ENCODE peak calls at places on chromosomes 16 and 17, in eight cellular contexts. R is NCI-H1092 treated with DMSO at 0.1 percent for 48 hours; W is activated CD4-positive, CD25-positive, alpha-beta regulatory T cell; M is A172; Q is iris pigment epithelial cell; V is C1 segment of cervical spinal cord; K is COLO829; D is T-helper 2 cell. X is an unnamed sample.
A peak's percentile ranks its signal among the peaks of the same experiment; 100 is the strongest.

GRCh38 chr16:82684246-82684645 is 57.5 kb downstream of the CDH13 start:
- DNase-seq in M (no peak), R (no peak), W (no peak), D (no peak), K (no peak), Q (no peak), V (no peak), X (no peak)

GRCh38 chr17:63945851-63946439 is 13.8 kb upstream of the CD79B start:
- DNase-seq in V (no peak), W (no peak), R (no peak), M (no peak), K (no peak), D (no peak), Q (no peak), X (no peak)

GRCh38 chr17:83104577-83105505 is 25.4 kb downstream of the METRNL start:
- DNase-seq in V (no peak), D (no peak), K (no peak), W (no peak), Q (no peak), M (no peak), R (no peak), X (no peak)

GRCh38 chr17:43085489-43085888 is 39.7 kb downstream of the BRCA1 start:
- DNase-seq in M (no peak), V (no peak), Q (peak; percentile 60), K (peak; percentile 16), D (no peak), W (no peak), R (no peak), X (no peak)

GRCh38 chr17:64172510-64172909 is 42.6 kb upstream of the ERN1 start:
- DNase-seq in R (no peak), V (no peak), K (no peak), D (no peak), Q (no peak), M (no peak), W (no peak), X (peak; percentile 92)

GRCh38 chr17:3917391-3917931 is 1.2 kb upstream of the P2RX1 start:
- DNase-seq in D (no peak), R (peak; percentile 24), Q (peak; percentile 49), V (no peak), M (peak; percentile 61), K (no peak), W (no peak), X (no peak)

GRCh38 chr17:60970741-60971140 is 293.1 kb downstream of the BCAS3 start:
- DNase-seq in M (no peak), Q (no peak), R (no peak), D (no peak), W (no peak), V (no peak), K (no peak), X (no peak)

GRCh38 chr16:67419502-67419901 is 3.2 kb upstream of the ZDHHC1 start:
- DNase-seq in K (no peak), M (no peak), W (no peak), V (no peak), Q (peak; percentile 53), R (no peak), D (no peak), X (no peak)

GRCh38 chr17:2054740-2055493 is at the start of gene HIC1:
- DNase-seq in M (peak; percentile 44), K (peak; percentile 59), R (peak; percentile 32), Q (peak; percentile 80), D (peak; percentile 64), V (peak; percentile 53), W (peak; percentile 64), X (no peak)

GRCh38 chr16:25692307-25692706 is 548 bp downstream of the HS3ST4 start:
- DNase-seq in D (no peak), M (no peak), V (no peak), R (no peak), Q (no peak), K (no peak), W (no peak), X (no peak)

GRCh38 chr17:27349540-27350021 is 55.7 kb downstream of the WSB1 start:
- DNase-seq in W (no peak), M (no peak), R (no peak), Q (no peak), D (no peak), K (no peak), V (no peak), X (no peak)

GRCh38 chr16:56673916-56674315 is 4.3 kb downstream of the MT1H start:
- DNase-seq in R (peak; percentile 5), M (no peak), Q (peak; percentile 33), K (no peak), D (no peak), V (no peak), W (no peak), X (no peak)

GRCh38 chr17:68803122-68803615 is 152.0 kb downstream of the ABCA8 start:
- DNase-seq in R (no peak), D (no peak), Q (no peak), W (no peak), M (no peak), V (no peak), K (no peak), X (no peak)

GRCh38 chr16:67555795-67556212 is 6.5 kb upstream of the CTCF start:
- DNase-seq in Q (peak; percentile 76), V (no peak), W (no peak), K (no peak), M (peak; percentile 38), D (no peak), R (no peak), X (no peak)

GRCh38 chr17:40224707-40225092 is 5.6 kb downstream of the WIPF2 start:
- DNase-seq in Q (peak; percentile 51), M (no peak), K (peak; percentile 66), R (no peak), W (no peak), V (peak; percentile 53), D (no peak), X (no peak)

GRCh38 chr17:83067718-83068261 is 11.6 kb upstream of the METRNL start:
- DNase-seq in V (no peak), Q (no peak), K (no peak), M (no peak), R (no peak), D (no peak), W (no peak), X (no peak)

GRCh38 chr17:81549031-81549557 is 3.1 kb downstream of the FAAP100 start:
- DNase-seq in K (no peak), R (no peak), Q (no peak), V (no peak), M (no peak), D (no peak), W (no peak), X (no peak)

GRCh38 chr17:70127221-70127873 is 42.0 kb upstream of the KCNJ2 start:
- DNase-seq in D (no peak), R (no peak), Q (no peak), M (no peak), V (no peak), K (no peak), W (no peak), X (no peak)

GRCh38 chr16:86072328-86073102 is 173.6 kb downstream of the IRF8 start:
- DNase-seq in Q (peak; percentile 76), V (peak; percentile 13), W (no peak), R (peak; percentile 21), K (peak; percentile 47), D (no peak), M (peak; percentile 73), X (peak; percentile 25)

GRCh38 chr17:58248955-58249269 is 10.5 kb downstream of the LPO start:
- DNase-seq in Q (no peak), K (no peak), D (no peak), W (no peak), V (no peak), M (no peak), R (no peak), X (no peak)

GRCh38 chr17:73342057-73342522 is 30.3 kb upstream of the CDC42EP4 start:
- DNase-seq in K (peak; percentile 62), M (peak; percentile 96), Q (peak; percentile 93), R (peak; percentile 85), D (no peak), W (no peak), V (peak; percentile 90), X (peak; percentile 27)

GRCh38 chr17:59365383-59365981 is 34.0 kb downstream of the YPEL2 start:
- DNase-seq in D (no peak), W (no peak), M (no peak), K (no peak), R (peak; percentile 66), V (peak; percentile 35), Q (peak; percentile 22), X (no peak)

GRCh38 chr17:61425682-61426481 is 26.2 kb downstream of the TBX2 start:
- DNase-seq in K (no peak), D (no peak), R (no peak), M (peak; percentile 42), V (no peak), Q (no peak), W (no peak), X (no peak)

GRCh38 chr16:86580798-86581185 is 2.4 kb downstream of the FOXL1 start:
- DNase-seq in D (no peak), M (no peak), K (no peak), V (no peak), W (no peak), R (no peak), Q (no peak), X (no peak)

GRCh38 chr16:62829615-62830014 is 793.4 kb upstream of the CDH8 start:
- DNase-seq in Q (no peak), R (no peak), W (no peak), M (no peak), K (no peak), D (no peak), V (no peak), X (no peak)

GRCh38 chr17:65535777-65536572 is 25.5 kb downstream of the AXIN2 start:
- DNase-seq in Q (no peak), M (no peak), D (no peak), W (no peak), V (no peak), R (no peak), K (no peak), X (no peak)

GRCh38 chr16:85800321-85800669 is 800 bp downstream of the COX4I1 start:
- DNase-seq in Q (no peak), M (no peak), K (peak; percentile 4), R (no peak), V (no peak), D (peak; percentile 45), W (peak; percentile 37), X (no peak)

GRCh38 chr17:69947027-69947759 is 127.8 kb upstream of the KCNJ16 start:
- DNase-seq in M (no peak), V (no peak), W (no peak), K (no peak), D (no peak), R (no peak), Q (peak; percentile 45), X (no peak)

GRCh38 chr16:79662122-79662521 is 61.6 kb upstream of the MAF start:
- DNase-seq in Q (no peak), D (no peak), K (no peak), M (no peak), V (no peak), W (no peak), R (no peak), X (no peak)

GRCh38 chr17:36059455-36059854 is 4.6 kb upstream of the CCL18 start:
- DNase-seq in Q (no peak), K (no peak), R (no peak), W (no peak), M (no peak), V (no peak), D (no peak), X (no peak)

GRCh38 chr16:48919791-48920190 is 309.8 kb upstream of the N4BP1 start:
- DNase-seq in D (no peak), Q (no peak), M (no peak), R (no peak), V (no peak), K (no peak), W (no peak), X (no peak)

GRCh38 chr16:46822270-46822669 is 8.7 kb downstream of the C16orf87 start:
- DNase-seq in V (no peak), M (peak; percentile 76), Q (peak; percentile 87), W (peak; percentile 6), R (no peak), D (no peak), K (no peak), X (no peak)

GRCh38 chr17:68248199-68248825 is 469 bp downstream of the AMZ2 start:
- DNase-seq in Q (peak; percentile 58), D (no peak), K (peak; percentile 27), R (no peak), W (no peak), V (no peak), M (peak; percentile 56), X (no peak)

GRCh38 chr17:81513669-81514484 is 1.3 kb upstream of the ACTG1 start:
- DNase-seq in M (peak; percentile 63), K (peak; percentile 52), W (no peak), V (peak; percentile 65), R (peak; percentile 73), Q (peak; percentile 87), D (no peak), X (no peak)